ENCODE peak calls at places on chromosomes 4 and X, in four cellular contexts. I is NCI-H1436, Q is occipital lobe, X is Peyer's patch. S is an unnamed sample.

GRCh38 chrX:45801554-45801953 is 600.9 kb upstream of the DIPK2B start:
- DNase-seq in I (no peak), Q (no peak), X (no peak), S (peak)

GRCh38 chr4:106315476-106315967 is 487 bp downstream of the TBCK start:
- DNase-seq in I (peak), Q (peak), X (no peak), S (peak)

GRCh38 chr4:36208884-36209473 is 35.3 kb downstream of the ARAP2 start:
- DNase-seq in I (no peak), Q (no peak), X (no peak), S (no peak)

GRCh38 chrX:17291141-17291900 is 83.7 kb upstream of the NHS start:
- DNase-seq in I (no peak), Q (no peak), X (no peak), S (no peak)

GRCh38 chr4:48108309-48109073 is 25.6 kb downstream of the TXK start:
- DNase-seq in I (no peak), Q (no peak), X (no peak), S (no peak)

GRCh38 chrX:20265221-20265725 is 1.4 kb downstream of the RPS6KA3 start:
- DNase-seq in I (no peak), Q (peak), X (peak), S (peak)

GRCh38 chr4:128480945-128481344 is 193.3 kb upstream of the PGRMC2 start:
- DNase-seq in I (no peak), Q (no peak), X (no peak), S (no peak)

GRCh38 chr4:157918036-157918832 is 254.6 kb downstream of the GASK1B start:
- DNase-seq in I (no peak), Q (no peak), X (no peak), S (no peak)

GRCh38 chrX:26442340-26442739 is 226.4 kb downstream of the MAGEB5 start:
- DNase-seq in I (no peak), Q (no peak), X (no peak), S (peak)

GRCh38 chr4:1572521-1572920 is 111.6 kb downstream of the FAM53A start:
- DNase-seq in I (no peak), Q (no peak), X (no peak), S (no peak)